ENCODE peak calls at places on chromosomes 16 and 17, in seven cellular contexts. P is NB4, C is ovary, A is A549, G is upper lobe of left lung, E is breast epithelium, H is heart left ventricle. Z is an unnamed sample.
A peak's percentile ranks its signal among the peaks of the same experiment; 100 is the strongest.

GRCh38 chr17:2170023-2170422 is 115.1 kb downstream of the HIC1 start:
- DNase-seq in C (no peak), G (no peak), H (no peak), E (no peak), A (peak; percentile 39), P (peak; percentile 25), Z (no peak)

GRCh38 chr17:39674179-39674578 is 5.9 kb downstream of the PNMT start:
- DNase-seq in H (peak; percentile 0), G (no peak), P (peak; percentile 62), C (no peak), E (no peak), A (no peak), Z (no peak)

GRCh38 chr17:28899212-28899815 is 1.8 kb upstream of the FLOT2 start:
- DNase-seq in P (peak; percentile 34), H (no peak), C (no peak), A (no peak), E (no peak), G (no peak), Z (no peak)

GRCh38 chr16:15876503-15876902 is 11.9 kb downstream of the CEP20 start:
- DNase-seq in G (no peak), A (no peak), C (no peak), H (no peak), P (no peak), E (no peak), Z (no peak)

GRCh38 chr17:50183439-50184001 is 17.7 kb downstream of the SGCA start:
- DNase-seq in G (no peak), P (peak; percentile 71), E (no peak), A (no peak), C (no peak), H (peak; percentile 55), Z (no peak)

GRCh38 chr17:47253541-47254402 is at the start of gene ITGB3:
- DNase-seq in G (peak; percentile 66), H (peak; percentile 87), E (peak; percentile 51), C (peak; percentile 72), A (peak; percentile 83), P (peak; percentile 81), Z (peak; percentile 95)

GRCh38 chr16:19130852-19131808 is 17.4 kb downstream of the ITPRIPL2 start:
- DNase-seq in G (peak; percentile 32), A (peak; percentile 63), H (peak; percentile 66), E (no peak), C (no peak), P (peak; percentile 87), Z (peak; percentile 92)

GRCh38 chr17:81651692-81652091 is 4.7 kb downstream of the PDE6G start:
- DNase-seq in H (no peak), G (no peak), E (no peak), A (peak; percentile 85), P (no peak), C (no peak), Z (no peak)

GRCh38 chr17:1793447-1793806 is 31.6 kb downstream of the SERPINF1 start:
- DNase-seq in G (no peak), C (no peak), A (no peak), H (no peak), E (no peak), P (no peak), Z (no peak)

GRCh38 chr17:49218941-49219913 is 8.7 kb downstream of the ABI3 start:
- DNase-seq in C (no peak), A (no peak), G (peak; percentile 60), E (no peak), P (peak; percentile 74), H (peak; percentile 72), Z (no peak)

GRCh38 chr17:72399023-72399607 is 278.3 kb downstream of the SOX9 start:
- DNase-seq in P (no peak), A (no peak), C (no peak), H (no peak), G (no peak), E (no peak), Z (no peak)

GRCh38 chr17:7293821-7294613 is 422 bp downstream of the YBX2 start:
- DNase-seq in G (peak; percentile 69), H (no peak), E (no peak), P (peak; percentile 42), A (no peak), C (no peak), Z (no peak)

GRCh38 chr16:8935989-8936388 is 27.7 kb downstream of the USP7 start:
- DNase-seq in C (no peak), A (peak; percentile 33), P (peak; percentile 14), G (no peak), H (no peak), E (no peak), Z (no peak)

GRCh38 chr17:77049440-77049839 is 91.3 kb upstream of the SEC14L1 start:
- DNase-seq in G (no peak), A (no peak), P (peak; percentile 39), C (no peak), H (no peak), E (no peak), Z (no peak)

DNA sequence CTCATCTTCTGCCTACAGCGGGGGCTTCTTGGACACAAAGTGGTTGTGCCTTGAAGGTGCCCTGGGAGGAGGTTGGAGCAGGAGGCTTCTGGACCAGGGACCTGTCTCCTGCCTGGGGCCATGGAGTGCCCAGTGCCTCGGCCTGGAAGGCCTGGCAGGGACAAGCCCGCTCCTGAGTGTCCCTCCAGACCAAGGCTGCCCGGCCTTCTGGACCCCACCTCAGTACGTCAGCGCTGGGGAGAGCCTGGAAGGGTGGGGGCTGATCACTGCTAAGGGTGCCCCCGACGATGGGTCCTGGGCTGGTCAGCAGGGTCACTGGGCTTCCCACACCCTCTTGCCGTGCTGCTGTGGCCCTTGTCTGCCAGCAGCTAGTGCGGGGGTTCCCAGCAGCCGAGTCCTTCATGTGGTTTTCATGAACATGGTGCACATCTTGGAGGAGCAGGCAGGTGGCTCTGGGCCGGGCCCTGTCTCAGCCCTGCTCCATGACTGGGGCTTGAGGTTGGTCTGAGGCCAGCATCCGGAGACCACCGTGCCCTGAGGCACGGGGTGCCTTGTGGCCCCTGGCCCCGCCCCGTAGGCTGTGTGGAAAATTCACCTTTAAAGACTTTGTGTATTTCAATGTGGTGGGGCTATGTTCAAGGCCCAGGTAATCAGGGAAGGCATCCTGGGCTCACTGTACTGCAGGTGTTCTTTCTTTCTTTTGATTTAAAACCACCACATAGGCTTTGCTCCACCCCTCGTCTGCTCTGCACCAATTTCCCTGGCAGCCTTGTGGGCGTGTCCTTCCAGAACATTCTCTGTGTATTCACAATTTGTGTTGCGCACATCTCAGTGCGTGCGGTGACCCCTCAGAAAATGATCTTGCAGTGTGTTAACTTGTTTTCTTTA is 22.4 kb downstream of the MGRN1 start:
- DNase-seq in P (no peak), C (no peak), E (no peak), A (no peak), G (no peak), H (no peak), Z (no peak)
- TF ChIP-seq POLR2A in P (no peak), C (no peak), E (no peak), A (no peak), G (no peak), H (no peak), Z (no peak)

DNA sequence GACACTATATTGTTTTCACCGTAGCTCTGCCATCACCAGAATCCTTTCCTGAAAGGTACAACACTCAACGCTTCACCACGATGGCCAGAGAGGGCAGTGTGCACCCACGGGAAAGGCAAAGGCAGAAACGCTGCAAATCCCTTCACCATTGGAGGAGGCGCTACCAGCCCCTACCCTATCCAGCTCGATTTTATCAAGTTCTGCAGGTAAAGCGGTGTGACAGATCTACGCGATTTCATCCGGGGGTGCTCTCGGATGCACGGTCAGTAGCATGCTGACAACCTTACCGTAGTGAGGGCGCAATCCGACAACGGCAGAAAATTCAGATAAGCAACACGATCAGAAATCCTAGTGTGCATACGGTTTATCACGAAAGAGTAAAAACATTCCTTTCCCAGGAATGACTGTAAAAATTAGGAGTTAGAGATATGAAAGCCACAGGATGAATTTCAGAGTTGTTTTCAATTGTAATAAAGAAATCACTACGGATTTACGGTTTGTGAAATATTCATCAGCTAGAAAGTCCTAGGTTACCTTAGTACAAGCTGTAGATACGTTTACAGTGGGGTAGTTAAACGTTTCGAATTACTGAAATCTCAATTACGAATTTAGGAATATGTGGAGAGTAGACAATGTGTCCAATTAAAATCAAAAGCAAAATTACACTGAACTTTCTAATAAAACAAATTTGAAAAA is 1.8 kb downstream of the NETO2 start:
- DNase-seq in H (peak; percentile 87), G (peak; percentile 86), A (peak; percentile 92), E (peak; percentile 74), C (peak; percentile 63), P (peak; percentile 91), Z (peak; percentile 73)
- TF ChIP-seq POLR2A in H (no peak), G (no peak), A (no peak), E (no peak), C (no peak), P (no peak), Z (no peak)

GRCh38 chr16:56936491-56936890 is 4.5 kb downstream of the HERPUD1 start:
- DNase-seq in G (no peak), C (no peak), E (no peak), H (no peak), P (no peak), A (no peak), Z (no peak)
- TF ChIP-seq POLR2A in G (no peak), C (no peak), E (no peak), H (no peak), P (no peak), A (no peak), Z (no peak)

GRCh38 chr17:44503080-44503842 is at the start of gene GPATCH8:
- DNase-seq in P (peak; percentile 96), C (peak; percentile 94), A (peak; percentile 99), E (peak; percentile 85), G (peak; percentile 94), H (peak; percentile 98), Z (peak; percentile 90)
- TF ChIP-seq POLR2A in P (peak; percentile 53), C (peak; percentile 69), A (peak; percentile 77), E (peak; percentile 71), G (peak; percentile 75), H (peak; percentile 76), Z (no peak)

GRCh38 chr16:66830422-66831404 is at the start of gene NAE1:
- DNase-seq in C (peak; percentile 83), H (peak; percentile 95), E (peak; percentile 65), P (peak; percentile 94), G (peak; percentile 89), A (peak; percentile 91), Z (peak; percentile 95)
- TF ChIP-seq POLR2A in C (peak; percentile 88), H (peak; percentile 79), E (peak; percentile 82), P (peak; percentile 96), G (peak; percentile 86), A (peak; percentile 90), Z (peak; percentile 71)